ENCODE peak calls at places on chromosomes 4 and X, in seven cellular contexts. B, Q, O, F, S, Y and X are unnamed samples.

GRCh38 chrX:357693-358471 is 28.8 kb downstream of the PPP2R3B start:
- DNase-seq in Y (no peak), O (no peak), Q (peak; percentile 54), F (peak; percentile 60), B (peak; percentile 45), S (no peak), X (no peak)

GRCh38 chr4:84647307-84647884 is 64.5 kb downstream of the CDS1 start:
- DNase-seq in B (peak; percentile 16), O (peak; percentile 60), S (no peak), F (no peak), Q (peak; percentile 42), Y (no peak), X (no peak)

GRCh38 chr4:114041117-114041475 is 61.6 kb upstream of the ARSJ start:
- DNase-seq in B (peak; percentile 10), Q (no peak), S (peak; percentile 43), Y (no peak), O (no peak), F (peak; percentile 57), X (no peak)

GRCh38 chrX:74104356-74105065 is 199.5 kb upstream of the ZCCHC13 start:
- DNase-seq in B (no peak), Y (no peak), Q (no peak), O (no peak), S (no peak), F (peak; percentile 5), X (no peak)

GRCh38 chrX:153722704-153723350 is 1.4 kb downstream of the BCAP31 start:
- DNase-seq in Q (peak; percentile 37), B (no peak), F (no peak), O (no peak), S (peak; percentile 46), Y (no peak), X (no peak)

GRCh38 chr4:80266267-80266901 is at the start of gene FGF5:
- DNase-seq in B (peak; percentile 25), S (no peak), Y (peak; percentile 77), F (peak; percentile 94), O (peak; percentile 40), Q (peak; percentile 89), X (peak; percentile 38)

GRCh38 chrX:151970661-151971060 is 3.8 kb downstream of the GABRE start:
- DNase-seq in Q (peak; percentile 65), S (peak; percentile 82), F (peak; percentile 65), Y (no peak), B (no peak), O (no peak), X (no peak)

GRCh38 chrX:153551135-153551534 is 33.7 kb downstream of the ATP2B3 start:
- DNase-seq in O (no peak), Q (peak; percentile 11), S (peak; percentile 69), B (no peak), F (peak; percentile 17), Y (no peak), X (no peak)

GRCh38 chrX:13835825-13836224 is 18.9 kb upstream of the GPM6B start:
- DNase-seq in Y (no peak), F (no peak), O (no peak), Q (no peak), S (no peak), B (no peak), X (no peak)

GRCh38 chrX:65920620-65921019 is 119.3 kb downstream of the VSIG4 start:
- DNase-seq in O (no peak), F (no peak), S (no peak), B (peak; percentile 56), Y (no peak), Q (no peak), X (no peak)

GRCh38 chr4:21656832-21657231 is 291.7 kb downstream of the KCNIP4 start:
- DNase-seq in B (peak; percentile 67), F (no peak), S (no peak), O (no peak), Q (peak; percentile 82), Y (no peak), X (no peak)

GRCh38 chr4:107546637-107547036 is 173.4 kb downstream of the PAPSS1 start:
- DNase-seq in S (no peak), Q (no peak), O (no peak), F (no peak), B (no peak), Y (no peak), X (no peak)

DNA sequence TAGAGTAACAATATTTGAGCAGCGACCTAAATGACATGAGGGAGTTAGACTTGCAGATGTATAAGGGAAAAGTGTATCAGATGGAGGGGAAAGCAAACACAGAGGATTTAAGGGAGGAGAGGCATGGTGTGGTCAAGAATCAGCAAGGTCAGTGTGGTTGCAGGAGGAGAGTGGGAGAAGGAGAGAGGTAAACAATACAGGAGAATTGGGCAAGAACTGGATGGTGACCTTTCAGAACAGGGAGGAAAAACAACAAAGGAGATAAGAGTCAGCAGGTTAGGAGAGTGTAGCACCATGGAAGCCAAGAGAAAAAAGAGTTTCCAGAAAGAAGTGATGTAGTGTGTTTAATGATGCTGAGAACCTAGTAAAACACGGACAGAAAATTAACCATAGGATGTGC is 178.5 kb downstream of the PAPSS1 start:
- DNase-seq in O (no peak), B (no peak), Y (no peak), Q (no peak), S (no peak), F (no peak), X (no peak)
- H3K27ac ChIP-seq in O (no peak overlapping the region), B (no peak overlapping the region), Y (no peak overlapping the region), Q (no peak overlapping the region), S (no peak overlapping the region), F (no peak overlapping the region), X (no peak overlapping the region)

DNA sequence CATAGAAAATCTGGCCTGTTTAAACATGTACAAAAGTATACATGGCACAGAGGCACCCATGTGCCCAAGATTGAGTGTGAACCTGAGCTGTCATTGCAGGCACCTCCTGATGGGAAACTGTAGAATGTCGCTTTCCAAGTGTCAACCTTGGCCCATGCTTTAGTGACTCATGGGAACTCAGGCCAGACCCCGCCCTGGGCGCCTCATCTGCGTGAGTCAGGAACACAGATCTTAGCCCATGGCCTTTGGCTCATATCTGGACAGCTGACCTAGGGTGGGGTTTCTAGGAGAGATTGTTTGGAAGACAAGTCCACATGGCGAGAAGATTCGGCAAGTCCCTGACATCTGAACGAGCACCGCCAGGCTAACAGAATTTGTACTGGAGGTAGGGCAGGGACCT is 50.0 kb downstream of the CYTL1 start:
- DNase-seq in O (no peak), Q (peak; percentile 8), S (peak; percentile 28), Y (no peak), B (no peak), F (peak; percentile 3), X (no peak)
- H2BK5ac ChIP-seq in O (no peak overlapping the region), Q (no peak overlapping the region), S (no peak overlapping the region), Y (no peak overlapping the region), B (no peak overlapping the region), F (no peak overlapping the region), X (no peak overlapping the region)

DNA sequence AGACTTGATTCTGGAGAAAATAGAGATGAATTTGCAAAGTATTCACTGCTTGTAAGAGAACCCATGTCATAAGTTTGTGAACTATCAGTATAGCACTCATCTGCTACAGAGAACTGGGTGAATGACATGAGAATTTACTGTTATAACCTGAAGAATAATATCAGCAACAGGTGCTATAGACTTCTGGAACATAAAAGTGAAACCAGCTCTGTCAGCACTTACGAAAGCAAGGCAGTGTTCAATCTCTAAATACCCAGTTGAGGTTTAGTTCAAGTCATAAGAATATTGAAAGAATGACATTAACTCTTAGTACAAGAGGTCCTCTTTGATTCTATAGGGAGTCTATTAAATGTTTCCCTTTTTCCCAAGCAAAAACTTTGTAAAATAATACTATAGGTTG is 232.9 kb upstream of the ANKRD50 start:
- DNase-seq in Y (no peak), B (no peak), S (no peak), O (no peak), F (no peak), Q (no peak), X (no peak)
- H3K27ac ChIP-seq in Y (no peak overlapping the region), B (no peak overlapping the region), S (no peak overlapping the region), O (no peak overlapping the region), F (no peak overlapping the region), Q (no peak overlapping the region), X (no peak overlapping the region)

GRCh38 chrX:39779952-39780783 is 317.6 kb downstream of the BCOR start:
- DNase-seq in O (peak; percentile 55), Q (no peak), S (no peak), B (peak; percentile 66), F (no peak), Y (no peak), X (no peak)

GRCh38 chrX:39787999-39788398 is 309.8 kb downstream of the BCOR start:
- DNase-seq in S (no peak), F (no peak), B (no peak), O (no peak), Q (no peak), Y (no peak), X (no peak)

GRCh38 chrX:39777623-39778025 is 320.1 kb downstream of the BCOR start:
- DNase-seq in O (no peak), Y (no peak), F (no peak), B (no peak), S (no peak), Q (no peak), X (no peak)

GRCh38 chrX:39782276-39782675 is 315.5 kb downstream of the BCOR start:
- DNase-seq in B (peak; percentile 77), S (no peak), Q (no peak), Y (no peak), O (peak; percentile 68), F (no peak), X (no peak)
- H2BK5ac ChIP-seq in B (no peak overlapping the region), S (no peak overlapping the region), Q (no peak overlapping the region), Y (no peak overlapping the region), O (no peak overlapping the region), F (no peak overlapping the region), X (no peak overlapping the region)

GRCh38 chrX:16786139-16786790 is at the start of gene TXLNG:
- DNase-seq in O (peak; percentile 100), B (peak; percentile 99), Q (peak; percentile 98), F (peak; percentile 100), S (peak; percentile 98), Y (peak; percentile 86), X (peak; percentile 94)
- H3K27ac ChIP-seq in O (peak within 1 kb of the TSS; percentile 29), B (peak within 1 kb of the TSS; percentile 62), Q (no peak within 1 kb of the TSS), F (peak within 1 kb of the TSS; percentile 67), S (peak within 1 kb of the TSS; percentile 43), Y (no peak within 1 kb of the TSS), X (no peak within 1 kb of the TSS)

DNA sequence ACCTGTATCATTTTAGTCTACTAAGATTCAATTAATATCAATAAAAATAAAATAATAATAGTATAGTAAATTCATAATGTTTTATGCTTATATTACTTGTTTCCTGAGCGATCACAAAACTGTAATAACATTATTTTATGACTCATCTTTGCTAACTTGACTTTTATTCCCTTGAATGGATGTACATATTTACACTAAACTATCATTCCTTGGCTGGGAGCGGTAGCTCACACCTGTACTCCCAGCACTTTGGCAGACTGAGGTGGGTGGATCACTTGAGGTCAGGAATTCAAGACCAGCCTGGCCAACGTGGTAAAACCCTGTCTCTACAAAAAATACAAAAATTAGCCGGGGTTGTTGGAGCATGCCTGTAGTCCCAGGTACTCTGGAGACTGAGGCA is 104.0 kb upstream of the SLC34A2 start:
- DNase-seq in F (no peak), B (no peak), O (no peak), Q (no peak), S (no peak), Y (no peak), X (no peak)
- H2BK5ac ChIP-seq in F (no peak overlapping the region), B (no peak overlapping the region), O (no peak overlapping the region), Q (no peak overlapping the region), S (no peak overlapping the region), Y (no peak overlapping the region), X (no peak overlapping the region)

GRCh38 chr4:11428701-11429571 is at the start of gene HS3ST1:
- DNase-seq in Q (peak; percentile 51), F (peak; percentile 8), S (peak; percentile 84), Y (peak; percentile 89), B (peak; percentile 93), O (peak; percentile 90), X (peak; percentile 64)
- H3K27ac ChIP-seq in Q (peak within 1 kb of the TSS; percentile 0), F (no peak within 1 kb of the TSS), S (no peak within 1 kb of the TSS), Y (no peak within 1 kb of the TSS), B (no peak within 1 kb of the TSS), O (no peak within 1 kb of the TSS), X (no peak within 1 kb of the TSS)